ENCODE peak calls at places on chromosomes 7 and 10, in four cellular contexts. One of them, this sample, is unnamed.

GRCh38 chr10:4191354-4191753 is 406.3 kb upstream of the KLF6 start:
- DNase-seq in A549: no peak
- DNase-seq in fibroblast of the aortic adventitia: no peak
- DNase-seq in H9: no peak
- DNase-seq in this sample: no peak

GRCh38 chr7:129825554-129826267 is 127.0 kb downstream of the UBE2H start:
- DNase-seq in A549: peak
- DNase-seq in H9: peak
- DNase-seq in fibroblast of the aortic adventitia: peak
- DNase-seq in this sample: peak

GRCh38 chr7:127938588-127938987 is 92.6 kb downstream of the LRRC4 start:
- DNase-seq in A549: no peak
- DNase-seq in fibroblast of the aortic adventitia: peak
- DNase-seq in H9: no peak
- DNase-seq in this sample: no peak

GRCh38 chr10:31694929-31695837 is 233.4 kb downstream of the ARHGAP12 start:
- DNase-seq in fibroblast of the aortic adventitia: no peak
- DNase-seq in H9: no peak
- DNase-seq in A549: no peak
- DNase-seq in this sample: no peak

GRCh38 chr10:58399410-58399809 is 14.2 kb downstream of the TFAM start:
- DNase-seq in H9: no peak
- DNase-seq in A549: no peak
- DNase-seq in fibroblast of the aortic adventitia: peak
- DNase-seq in this sample: no peak

GRCh38 chr7:158008267-158008666 is 579.4 kb downstream of the PTPRN2 start:
- DNase-seq in fibroblast of the aortic adventitia: no peak
- DNase-seq in A549: no peak
- DNase-seq in H9: no peak
- DNase-seq in this sample: no peak

GRCh38 chr10:122089343-122090015 is 100.5 kb downstream of the TACC2 start:
- DNase-seq in H9: no peak
- DNase-seq in fibroblast of the aortic adventitia: no peak
- DNase-seq in A549: no peak
- DNase-seq in this sample: no peak

GRCh38 chr7:114819629-114820362 is 102.1 kb upstream of the MDFIC start:
- DNase-seq in fibroblast of the aortic adventitia: peak
- DNase-seq in A549: peak
- DNase-seq in H9: no peak
- DNase-seq in this sample: no peak

GRCh38 chr7:151123485-151124204 is 37.4 kb downstream of the AGAP3 start:
- DNase-seq in A549: peak
- DNase-seq in fibroblast of the aortic adventitia: peak
- DNase-seq in H9: peak
- DNase-seq in this sample: peak

GRCh38 chr7:159097661-159098423 is 46.8 kb downstream of the VIPR2 start:
- DNase-seq in fibroblast of the aortic adventitia: no peak
- DNase-seq in A549: no peak
- DNase-seq in H9: peak
- DNase-seq in this sample: no peak

GRCh38 chr7:90625562-90625961 is 29.4 kb downstream of the CDK14 start:
- DNase-seq in A549: no peak
- DNase-seq in H9: no peak
- DNase-seq in fibroblast of the aortic adventitia: peak
- DNase-seq in this sample: no peak

GRCh38 chr10:22503315-22504090 is 158.2 kb downstream of the SPAG6 start:
- DNase-seq in A549: peak
- DNase-seq in fibroblast of the aortic adventitia: no peak
- DNase-seq in H9: no peak
- DNase-seq in this sample: no peak

GRCh38 chr10:93991596-93992284 is 2.0 kb upstream of the PLCE1 start:
- DNase-seq in fibroblast of the aortic adventitia: peak
- DNase-seq in H9: peak
- DNase-seq in A549: peak
- DNase-seq in this sample: no peak

GRCh38 chr7:40922316-40922670 is 780.6 kb downstream of the INHBA start:
- DNase-seq in fibroblast of the aortic adventitia: peak
- DNase-seq in A549: no peak
- DNase-seq in H9: no peak
- DNase-seq in this sample: no peak

GRCh38 chr7:14717711-14718304 is 184.7 kb downstream of the DGKB start:
- DNase-seq in A549: no peak
- DNase-seq in fibroblast of the aortic adventitia: peak
- DNase-seq in H9: no peak
- DNase-seq in this sample: no peak

GRCh38 chr7:17963281-17963680 is 23.0 kb upstream of the SNX13 start:
- DNase-seq in H9: no peak
- DNase-seq in fibroblast of the aortic adventitia: peak
- DNase-seq in A549: no peak
- DNase-seq in this sample: no peak

GRCh38 chr7:84975586-84976185 is 211.2 kb downstream of the SEMA3D start:
- DNase-seq in H9: no peak
- DNase-seq in A549: no peak
- DNase-seq in fibroblast of the aortic adventitia: peak
- DNase-seq in this sample: no peak

GRCh38 chr10:103153765-103154197 is 39.3 kb downstream of the NT5C2 start:
- DNase-seq in A549: no peak
- DNase-seq in H9: no peak
- DNase-seq in fibroblast of the aortic adventitia: peak
- DNase-seq in this sample: no peak

GRCh38 chr7:80662252-80662651 is 23.8 kb downstream of the CD36 start:
- DNase-seq in H9: no peak
- DNase-seq in A549: no peak
- DNase-seq in fibroblast of the aortic adventitia: no peak
- DNase-seq in this sample: no peak

GRCh38 chr7:151849008-151849878 is 27.7 kb downstream of the PRKAG2 start:
- DNase-seq in H9: no peak
- DNase-seq in A549: no peak
- DNase-seq in fibroblast of the aortic adventitia: no peak
- DNase-seq in this sample: no peak

GRCh38 chr10:33653584-33654367 is 319.3 kb upstream of the NRP1 start:
- DNase-seq in H9: no peak
- DNase-seq in A549: no peak
- DNase-seq in fibroblast of the aortic adventitia: peak
- DNase-seq in this sample: no peak

GRCh38 chr10:49220031-49220430 is 31.8 kb upstream of the TMEM273 start:
- DNase-seq in A549: no peak
- DNase-seq in H9: no peak
- DNase-seq in fibroblast of the aortic adventitia: peak
- DNase-seq in this sample: no peak

DNA sequence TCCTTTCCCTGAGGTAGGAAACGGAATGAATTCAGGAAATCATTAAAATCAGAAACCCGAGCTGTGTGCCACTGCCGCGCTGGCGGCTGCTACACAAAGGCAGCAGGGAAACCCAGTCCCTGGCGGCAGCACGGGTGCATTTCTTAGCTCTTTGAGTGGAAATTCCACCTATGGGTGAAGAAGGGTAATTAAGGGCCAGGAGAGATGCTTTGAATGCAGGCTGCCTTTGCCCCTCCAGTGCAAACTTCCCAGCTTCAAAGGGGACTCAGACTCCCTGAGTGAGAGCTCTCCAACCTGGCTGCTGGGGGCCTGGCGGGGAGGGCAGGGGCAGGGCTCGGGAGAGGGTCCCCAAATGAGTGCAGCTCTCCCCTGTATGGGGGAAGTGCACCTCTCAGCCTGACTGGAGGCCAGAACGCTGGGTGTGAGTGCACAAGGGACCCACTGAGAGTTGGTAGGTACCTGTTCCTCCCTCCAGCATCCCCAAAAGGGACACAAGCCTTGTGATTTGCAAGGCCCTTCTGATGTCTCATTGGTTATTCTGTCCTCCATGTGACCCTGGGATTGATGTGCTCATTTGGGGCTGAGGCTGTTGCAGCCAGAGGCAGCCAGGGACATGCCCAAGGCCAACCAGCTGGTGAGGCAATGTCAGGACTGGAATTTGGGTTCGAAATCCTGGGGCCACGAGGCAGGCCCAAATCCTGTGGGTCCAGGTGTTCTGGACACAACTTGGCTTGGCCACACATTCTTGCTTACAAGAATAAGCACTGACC is 16.3 kb upstream of the ZMIZ1 start:
- DNase-seq in fibroblast of the aortic adventitia: no peak
- DNase-seq in H9: no peak
- DNase-seq in A549: peak
- DNase-seq in this sample: peak
- TF ChIP-seq CTCF in fibroblast of the aortic adventitia: peak
- TF ChIP-seq CTCF in H9: peak
- TF ChIP-seq CTCF in A549: no peak
- TF ChIP-seq CTCF in this sample: peak

GRCh38 chr7:19051767-19052375 is 65.6 kb downstream of the TWIST1 start:
- DNase-seq in H9: no peak
- DNase-seq in A549: peak
- DNase-seq in fibroblast of the aortic adventitia: peak
- DNase-seq in this sample: peak
- TF ChIP-seq CTCF in H9: peak
- TF ChIP-seq CTCF in A549: peak
- TF ChIP-seq CTCF in fibroblast of the aortic adventitia: peak
- TF ChIP-seq CTCF in this sample: peak

GRCh38 chr10:77296534-77297369 is 340.9 kb downstream of the KCNMA1 start:
- DNase-seq in H9: no peak
- DNase-seq in fibroblast of the aortic adventitia: no peak
- DNase-seq in A549: no peak
- DNase-seq in this sample: no peak
- TF ChIP-seq CTCF in H9: peak
- TF ChIP-seq CTCF in fibroblast of the aortic adventitia: peak
- TF ChIP-seq CTCF in A549: no peak
- TF ChIP-seq CTCF in this sample: no peak

DNA sequence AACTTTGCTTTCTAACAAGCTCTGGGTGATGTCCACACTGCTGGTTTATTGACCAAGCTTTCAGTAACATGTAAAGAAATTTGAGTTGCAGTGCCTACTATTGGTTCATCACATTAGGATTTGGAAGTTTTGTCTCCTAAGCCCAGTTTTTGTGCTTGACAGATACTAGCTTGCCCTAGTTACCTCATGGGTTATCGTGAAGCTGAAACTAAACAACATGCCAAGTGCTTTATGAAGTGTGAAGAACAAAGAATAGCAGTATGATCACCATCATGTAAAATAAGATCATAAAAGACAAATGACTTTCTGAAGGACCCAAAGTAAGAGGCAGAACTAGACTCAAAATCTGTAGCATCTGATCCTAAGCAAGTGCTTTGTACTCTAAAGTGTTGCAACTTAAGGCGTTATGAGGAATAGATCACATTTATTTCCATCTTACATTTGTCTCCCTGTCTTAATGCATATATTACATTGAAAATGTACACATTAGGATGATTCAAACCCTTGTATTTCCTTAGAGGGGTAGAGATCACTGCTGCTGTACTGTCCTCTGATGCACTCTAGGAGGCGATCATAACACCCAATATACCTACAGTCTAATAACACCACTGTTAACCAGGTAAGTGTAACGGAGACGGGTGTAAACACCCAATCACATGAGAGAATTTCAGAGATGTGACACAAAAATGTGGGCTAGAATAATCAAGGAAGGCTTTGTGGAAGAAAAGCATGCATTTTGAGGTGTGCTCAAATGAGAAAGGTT is 71.3 kb downstream of the NRCAM start:
- DNase-seq in A549: no peak
- DNase-seq in fibroblast of the aortic adventitia: no peak
- DNase-seq in H9: no peak
- DNase-seq in this sample: no peak
- TF ChIP-seq CTCF in A549: peak
- TF ChIP-seq CTCF in fibroblast of the aortic adventitia: no peak
- TF ChIP-seq CTCF in H9: peak
- TF ChIP-seq CTCF in this sample: peak

DNA sequence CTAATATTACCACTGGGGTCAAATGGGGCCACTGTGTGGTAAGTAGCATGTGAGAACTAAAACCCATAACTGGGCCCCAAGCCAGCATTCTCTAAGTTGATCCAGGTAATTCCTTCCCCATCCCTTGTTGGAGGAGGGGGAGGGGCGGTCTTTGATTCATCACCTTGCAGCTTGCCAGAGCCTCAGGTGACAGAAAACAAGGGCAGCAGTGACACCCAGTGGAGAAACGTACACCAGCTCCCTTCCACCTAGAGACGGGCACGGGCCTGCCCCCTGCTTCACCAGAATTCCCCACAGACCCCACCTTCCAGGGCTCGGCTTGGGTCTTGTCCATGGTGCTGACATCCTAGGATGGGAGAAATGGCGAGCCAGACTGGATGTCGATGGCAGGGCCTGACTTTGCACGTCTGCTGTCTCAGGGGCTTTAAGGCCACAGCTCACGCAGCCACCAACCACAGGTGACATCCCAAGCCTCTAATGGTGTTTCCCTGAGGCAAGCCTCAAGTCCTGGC is 102.0 kb downstream of the STRA8 start:
- DNase-seq in A549: peak
- DNase-seq in H9: peak
- DNase-seq in fibroblast of the aortic adventitia: peak
- DNase-seq in this sample: peak
- TF ChIP-seq CTCF in A549: peak
- TF ChIP-seq CTCF in H9: peak
- TF ChIP-seq CTCF in fibroblast of the aortic adventitia: peak
- TF ChIP-seq CTCF in this sample: no peak

GRCh38 chr7:156861212-156861611 is 31.8 kb downstream of the LMBR1 start:
- DNase-seq in A549: no peak
- DNase-seq in fibroblast of the aortic adventitia: no peak
- DNase-seq in H9: no peak
- DNase-seq in this sample: no peak

GRCh38 chr7:156854654-156855053 is 38.3 kb downstream of the LMBR1 start:
- DNase-seq in fibroblast of the aortic adventitia: no peak
- DNase-seq in H9: no peak
- DNase-seq in A549: no peak
- DNase-seq in this sample: no peak

GRCh38 chr7:156858523-156858922 is 34.5 kb downstream of the LMBR1 start:
- DNase-seq in H9: no peak
- DNase-seq in fibroblast of the aortic adventitia: no peak
- DNase-seq in A549: no peak
- DNase-seq in this sample: no peak

GRCh38 chr7:156857757-156858156 is 35.2 kb downstream of the LMBR1 start:
- DNase-seq in A549: no peak
- DNase-seq in fibroblast of the aortic adventitia: no peak
- DNase-seq in H9: no peak
- DNase-seq in this sample: no peak
- TF ChIP-seq CTCF in A549: no peak
- TF ChIP-seq CTCF in fibroblast of the aortic adventitia: no peak
- TF ChIP-seq CTCF in H9: no peak
- TF ChIP-seq CTCF in this sample: no peak

DNA sequence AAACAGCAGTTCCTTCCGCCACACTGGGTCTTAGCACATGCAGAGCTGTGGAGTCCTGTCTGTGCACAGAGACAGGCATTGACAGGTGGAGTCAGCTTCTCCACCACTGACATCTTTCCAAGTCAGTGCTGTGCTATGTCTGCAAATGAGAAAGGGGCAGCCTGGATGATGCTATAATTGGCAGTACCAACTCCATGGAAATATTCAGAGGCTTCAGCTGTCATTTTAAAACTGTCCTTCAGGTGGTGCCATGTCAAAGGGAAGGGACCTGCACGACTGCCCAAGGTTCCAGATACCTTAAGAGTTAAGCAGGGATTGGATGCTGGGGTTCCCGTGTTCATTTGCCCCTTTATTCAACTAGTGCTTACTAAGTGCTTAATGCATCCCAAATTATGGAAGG is 258.0 kb upstream of the PRKCQ start:
- DNase-seq in A549: no peak
- DNase-seq in H9: no peak
- DNase-seq in fibroblast of the aortic adventitia: no peak
- DNase-seq in this sample: peak
- TF ChIP-seq CTCF in A549: no peak
- TF ChIP-seq CTCF in H9: peak
- TF ChIP-seq CTCF in fibroblast of the aortic adventitia: no peak
- TF ChIP-seq CTCF in this sample: peak